ENCODE peak calls at places on chromosome 13, in four cellular contexts. One of them, this sample, is unnamed.

GRCh38 chr13:98577823-98578285 is 947 bp upstream of the STK24 start:
- DNase-seq in PC-9: no peak
- DNase-seq in GM23248: no peak
- DNase-seq in CD8-positive, alpha-beta T cell: no peak
- DNase-seq in this sample: no peak

GRCh38 chr13:109331898-109332297 is 454.5 kb downstream of the IRS2 start:
- DNase-seq in CD8-positive, alpha-beta T cell: no peak
- DNase-seq in GM23248: peak; percentile 60
- DNase-seq in PC-9: peak; percentile 49
- DNase-seq in this sample: no peak

GRCh38 chr13:75173457-75174356 is 308.3 kb downstream of the TBC1D4 start:
- DNase-seq in PC-9: no peak
- DNase-seq in GM23248: no peak
- DNase-seq in CD8-positive, alpha-beta T cell: no peak
- DNase-seq in this sample: no peak

GRCh38 chr13:66313408-66313807 is 916.7 kb downstream of the PCDH9 start:
- DNase-seq in GM23248: no peak
- DNase-seq in CD8-positive, alpha-beta T cell: no peak
- DNase-seq in PC-9: no peak
- DNase-seq in this sample: no peak

GRCh38 chr13:35891973-35892441 is 239.2 kb downstream of the DCLK1 start:
- DNase-seq in PC-9: peak; percentile 2
- DNase-seq in CD8-positive, alpha-beta T cell: no peak
- DNase-seq in GM23248: peak; percentile 70
- DNase-seq in this sample: no peak

GRCh38 chr13:41960195-41960699 is 662 bp downstream of the VWA8 start:
- DNase-seq in PC-9: no peak
- DNase-seq in CD8-positive, alpha-beta T cell: no peak
- DNase-seq in GM23248: peak; percentile 71
- DNase-seq in this sample: no peak

GRCh38 chr13:100537486-100537885 is 51.1 kb downstream of the GGACT start:
- DNase-seq in CD8-positive, alpha-beta T cell: no peak
- DNase-seq in PC-9: no peak
- DNase-seq in GM23248: no peak
- DNase-seq in this sample: no peak

GRCh38 chr13:53165201-53165600 is 136.6 kb downstream of the OLFM4 start:
- DNase-seq in CD8-positive, alpha-beta T cell: no peak
- DNase-seq in PC-9: no peak
- DNase-seq in GM23248: no peak
- DNase-seq in this sample: no peak

GRCh38 chr13:103876571-103876970 is 810.4 kb upstream of the SLC10A2 start:
- DNase-seq in CD8-positive, alpha-beta T cell: no peak
- DNase-seq in PC-9: no peak
- DNase-seq in GM23248: peak; percentile 76
- DNase-seq in this sample: no peak

DNA sequence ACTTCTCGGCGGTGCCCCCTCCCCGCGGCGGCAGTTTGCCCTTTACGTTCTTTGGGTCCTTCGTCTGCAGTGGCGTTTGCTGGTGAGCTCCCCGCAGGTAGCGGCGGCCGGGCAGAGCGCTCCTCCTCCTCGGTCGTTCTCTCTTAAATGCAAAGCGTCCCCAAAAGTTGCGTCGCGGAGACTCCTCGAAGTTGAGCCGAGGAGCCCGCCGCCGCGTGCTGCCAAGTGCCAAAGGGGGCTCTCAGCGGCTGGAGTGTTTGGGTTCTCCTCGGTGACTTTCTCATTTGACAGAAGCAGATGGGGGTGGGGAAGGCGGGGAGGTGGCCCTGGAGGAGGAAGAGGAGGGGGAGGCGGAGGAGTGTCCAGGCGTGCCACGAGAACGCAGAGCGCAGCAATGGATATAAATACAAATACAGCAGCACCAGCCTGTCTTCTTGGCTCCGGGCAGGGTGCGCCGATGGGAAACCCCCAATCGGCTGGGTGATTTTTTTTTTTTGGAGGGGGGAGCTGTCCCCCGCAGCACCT is at the start of gene SOX21:
- DNase-seq in CD8-positive, alpha-beta T cell: no peak
- DNase-seq in PC-9: no peak
- DNase-seq in GM23248: peak; percentile 19
- DNase-seq in this sample: no peak
- H3K27me3 ChIP-seq in CD8-positive, alpha-beta T cell: peaks cover 19% of the 10 kb centered on the region
- H3K27me3 ChIP-seq in PC-9: peaks cover 47% of the 10 kb centered on the region
- H3K27me3 ChIP-seq in GM23248: peaks cover 79% of the 10 kb centered on the region
- H3K27me3 ChIP-seq in this sample: peaks cover 32% of the 10 kb centered on the region

GRCh38 chr13:94776300-94776699 is 64.0 kb upstream of the SOX21 start:
- DNase-seq in CD8-positive, alpha-beta T cell: no peak
- DNase-seq in GM23248: no peak
- DNase-seq in PC-9: no peak
- DNase-seq in this sample: no peak

GRCh38 chr13:94778585-94778984 is 66.2 kb upstream of the SOX21 start:
- DNase-seq in PC-9: no peak
- DNase-seq in GM23248: no peak
- DNase-seq in CD8-positive, alpha-beta T cell: no peak
- DNase-seq in this sample: no peak

GRCh38 chr13:94776956-94777355 is 64.6 kb upstream of the SOX21 start:
- DNase-seq in GM23248: no peak
- DNase-seq in PC-9: no peak
- DNase-seq in CD8-positive, alpha-beta T cell: no peak
- DNase-seq in this sample: no peak

GRCh38 chr13:94780421-94780820 is 68.1 kb upstream of the SOX21 start:
- DNase-seq in GM23248: no peak
- DNase-seq in PC-9: no peak
- DNase-seq in CD8-positive, alpha-beta T cell: no peak
- DNase-seq in this sample: no peak

DNA sequence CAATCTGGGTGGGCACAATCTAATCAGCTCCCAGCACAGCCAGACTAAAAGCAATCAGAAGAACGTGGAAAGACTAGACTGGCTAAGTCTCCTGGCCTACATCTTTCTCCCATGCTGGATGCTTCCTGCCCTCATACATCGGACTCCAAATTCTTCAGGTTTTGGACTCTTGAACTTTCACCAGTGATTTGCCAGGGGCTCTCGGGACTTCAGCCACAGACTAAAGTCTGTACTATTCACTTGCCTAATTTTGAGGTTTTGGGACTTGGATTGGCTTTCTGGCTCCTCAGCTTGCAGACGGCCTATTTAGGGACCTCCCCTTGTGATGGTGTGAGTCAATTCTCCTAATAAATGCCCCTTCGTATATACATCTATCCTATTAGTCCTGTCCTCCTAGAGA is 66.6 kb upstream of the SOX21 start:
- DNase-seq in CD8-positive, alpha-beta T cell: no peak
- DNase-seq in PC-9: no peak
- DNase-seq in GM23248: no peak
- DNase-seq in this sample: no peak
- H3K4me1 ChIP-seq in CD8-positive, alpha-beta T cell: no peaks in the 10 kb centered on the region
- H3K4me1 ChIP-seq in PC-9: no peaks in the 10 kb centered on the region
- H3K4me1 ChIP-seq in GM23248: no peaks in the 10 kb centered on the region
- H3K4me1 ChIP-seq in this sample: no peaks in the 10 kb centered on the region

GRCh38 chr13:82593239-82593638 is 1289.0 kb downstream of the SLITRK1 start:
- DNase-seq in PC-9: no peak
- DNase-seq in CD8-positive, alpha-beta T cell: no peak
- DNase-seq in GM23248: no peak
- DNase-seq in this sample: no peak

GRCh38 chr13:82597737-82598136 is 1284.5 kb downstream of the SLITRK1 start:
- DNase-seq in PC-9: no peak
- DNase-seq in CD8-positive, alpha-beta T cell: no peak
- DNase-seq in GM23248: no peak
- DNase-seq in this sample: no peak
- H3K27me3 ChIP-seq in PC-9: no peaks in the 10 kb centered on the region
- H3K27me3 ChIP-seq in CD8-positive, alpha-beta T cell: no peaks in the 10 kb centered on the region
- H3K27me3 ChIP-seq in GM23248: no peaks in the 10 kb centered on the region
- H3K27me3 ChIP-seq in this sample: no peaks in the 10 kb centered on the region

DNA sequence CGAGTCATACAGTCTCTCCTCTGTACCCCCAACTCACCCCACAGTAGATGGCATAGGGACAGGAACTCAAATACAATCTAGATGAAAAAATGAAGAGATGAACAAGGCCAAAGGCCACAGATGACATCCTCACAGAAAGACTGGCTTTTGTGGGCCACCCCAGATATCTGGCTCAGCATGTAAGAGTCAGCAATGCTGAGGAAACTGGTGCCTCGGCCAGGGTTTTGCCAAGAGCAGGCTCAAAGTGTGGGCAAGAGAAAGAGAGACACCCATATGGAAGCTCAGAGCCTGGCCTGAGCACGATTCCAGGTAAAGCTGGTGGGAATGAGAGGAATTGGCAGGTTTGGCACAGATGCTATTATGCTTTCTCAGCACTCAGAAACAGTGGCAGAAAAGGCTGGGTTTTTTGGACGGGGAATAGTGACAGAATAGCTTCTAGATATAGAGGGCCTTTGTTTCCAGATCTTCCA is 460.6 kb downstream of the FOXO1 start:
- DNase-seq in GM23248: no peak
- DNase-seq in PC-9: no peak
- DNase-seq in CD8-positive, alpha-beta T cell: no peak
- DNase-seq in this sample: no peak
- H3K4me1 ChIP-seq in GM23248: peaks cover 6% of the 10 kb centered on the region
- H3K4me1 ChIP-seq in PC-9: no peaks in the 10 kb centered on the region
- H3K4me1 ChIP-seq in CD8-positive, alpha-beta T cell: peaks cover 58% of the 10 kb centered on the region
- H3K4me1 ChIP-seq in this sample: peaks cover 64% of the 10 kb centered on the region

GRCh38 chr13:48508001-48508400 is 24.9 kb downstream of the RCBTB2 start:
- DNase-seq in CD8-positive, alpha-beta T cell: no peak
- DNase-seq in GM23248: no peak
- DNase-seq in PC-9: no peak
- DNase-seq in this sample: no peak

GRCh38 chr13:48504606-48505369 is 28.1 kb downstream of the RCBTB2 start:
- DNase-seq in PC-9: no peak
- DNase-seq in CD8-positive, alpha-beta T cell: no peak
- DNase-seq in GM23248: no peak
- DNase-seq in this sample: no peak

GRCh38 chr13:48507024-48507423 is 25.9 kb downstream of the RCBTB2 start:
- DNase-seq in CD8-positive, alpha-beta T cell: no peak
- DNase-seq in PC-9: no peak
- DNase-seq in GM23248: no peak
- DNase-seq in this sample: no peak

GRCh38 chr13:48506092-48506701 is 26.7 kb downstream of the RCBTB2 start:
- DNase-seq in GM23248: no peak
- DNase-seq in CD8-positive, alpha-beta T cell: no peak
- DNase-seq in PC-9: no peak
- DNase-seq in this sample: no peak

DNA sequence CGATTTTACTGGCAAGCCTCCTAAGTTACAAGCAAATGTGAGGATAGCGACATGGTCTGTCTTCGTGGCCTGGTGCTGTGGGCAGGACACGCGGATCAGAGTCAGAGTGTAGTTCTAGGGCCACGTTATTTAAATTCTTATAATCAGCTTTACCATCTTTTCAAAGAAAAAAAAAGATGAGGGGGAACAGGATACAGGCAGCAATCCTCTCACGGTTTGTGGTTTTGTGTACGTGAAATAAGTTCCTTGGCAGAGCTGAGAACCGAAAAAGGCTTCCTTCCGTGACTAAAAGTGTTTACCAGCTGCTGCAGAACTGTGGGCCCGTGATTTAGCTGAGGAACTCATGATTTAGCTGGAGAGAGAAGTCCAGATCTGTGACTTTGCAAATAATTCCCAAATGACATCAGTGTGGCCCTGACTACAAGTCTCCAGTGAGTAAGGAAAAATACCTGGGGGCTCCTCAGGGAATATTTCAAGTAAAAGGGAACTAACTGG is 27.2 kb downstream of the RCBTB2 start:
- DNase-seq in PC-9: no peak
- DNase-seq in CD8-positive, alpha-beta T cell: peak; percentile 42
- DNase-seq in GM23248: peak; percentile 19
- DNase-seq in this sample: peak; percentile 23
- H3K27me3 ChIP-seq in PC-9: no peaks in the 10 kb centered on the region
- H3K27me3 ChIP-seq in CD8-positive, alpha-beta T cell: no peaks in the 10 kb centered on the region
- H3K27me3 ChIP-seq in GM23248: no peaks in the 10 kb centered on the region
- H3K27me3 ChIP-seq in this sample: no peaks in the 10 kb centered on the region

DNA sequence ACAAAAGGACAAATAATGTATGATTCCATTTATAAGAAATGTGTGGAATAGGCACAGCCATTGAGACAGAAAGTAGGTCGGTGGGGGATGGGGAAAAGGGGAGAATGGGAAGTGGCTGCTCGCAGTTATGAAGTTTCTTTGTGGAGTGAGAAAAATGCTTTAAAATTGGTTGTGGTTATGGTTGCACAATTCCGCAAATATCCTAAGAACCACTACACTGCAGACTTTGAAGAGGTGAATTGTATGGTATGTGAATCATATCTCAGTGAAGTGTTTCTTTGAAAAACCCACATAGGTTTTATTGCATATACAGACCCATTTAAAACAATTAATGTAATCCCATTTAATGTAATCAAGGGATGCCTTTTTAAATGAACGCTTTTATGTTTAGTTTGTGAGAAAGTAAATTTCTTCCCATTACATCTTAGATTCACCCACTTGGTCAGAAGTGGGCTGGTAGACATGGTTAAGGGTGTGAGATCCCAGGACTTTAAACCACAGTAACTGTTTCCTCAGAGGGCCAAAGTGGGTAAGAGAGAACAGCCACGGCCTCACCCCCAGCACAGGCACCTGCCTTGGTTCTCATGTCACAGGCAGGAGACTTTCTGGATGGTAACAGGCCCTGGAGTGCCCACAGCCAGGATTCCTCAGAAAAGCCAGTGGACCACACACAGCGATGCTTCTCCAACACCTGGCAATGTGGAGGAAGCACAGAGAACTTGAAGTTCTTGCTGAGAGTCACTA is 119.3 kb upstream of the GJB6 start:
- DNase-seq in PC-9: no peak
- DNase-seq in CD8-positive, alpha-beta T cell: no peak
- DNase-seq in GM23248: peak; percentile 78
- DNase-seq in this sample: no peak
- H3K4me1 ChIP-seq in PC-9: peaks cover 25% of the 10 kb centered on the region
- H3K4me1 ChIP-seq in CD8-positive, alpha-beta T cell: no peaks in the 10 kb centered on the region
- H3K4me1 ChIP-seq in GM23248: peaks cover 22% of the 10 kb centered on the region
- H3K4me1 ChIP-seq in this sample: no peaks in the 10 kb centered on the region

DNA sequence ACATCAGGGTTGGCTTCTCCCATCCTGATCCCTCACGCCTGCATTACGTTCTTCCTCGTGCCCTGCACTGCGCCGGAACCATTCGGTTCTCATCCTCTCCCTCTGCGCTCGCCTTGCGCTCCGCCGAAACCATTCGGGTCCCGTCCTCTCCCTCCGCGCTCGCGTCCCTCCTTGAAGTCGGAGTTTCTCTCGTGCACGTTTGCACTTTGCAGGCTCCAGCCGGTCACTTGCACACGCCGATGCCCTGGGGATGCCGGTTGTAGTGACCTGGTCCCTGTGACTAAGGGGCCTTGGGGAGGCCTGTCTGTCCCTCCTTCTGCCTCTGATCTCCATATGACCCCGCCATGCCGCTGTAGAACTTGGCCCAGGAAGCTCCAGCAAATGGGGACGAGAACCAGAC is 265.8 kb downstream of the TEX29 start:
- DNase-seq in CD8-positive, alpha-beta T cell: no peak
- DNase-seq in PC-9: no peak
- DNase-seq in GM23248: no peak
- DNase-seq in this sample: no peak
- H3K27me3 ChIP-seq in CD8-positive, alpha-beta T cell: no peaks in the 10 kb centered on the region
- H3K27me3 ChIP-seq in PC-9: peaks cover 84% of the 10 kb centered on the region
- H3K27me3 ChIP-seq in GM23248: no peaks in the 10 kb centered on the region
- H3K27me3 ChIP-seq in this sample: no peaks in the 10 kb centered on the region